ENCODE peak calls at places on chromosomes 5 and 9, in six cellular contexts. H is mesenchymal stem cell, T is mesendoderm, G is H9, N is neuronal stem cell, W is H1. B is an unnamed sample.

GRCh38 chr5:36691993-36692392 is 85.6 kb downstream of the SLC1A3 start:
- DNase-seq in H (no peak), T (no peak), G (no peak), N (no peak), W (no peak), B (peak; percentile 5)

GRCh38 chr9:130319300-130319699 is 53.7 kb downstream of the HMCN2 start:
- DNase-seq in H (no peak), T (no peak), G (no peak), N (no peak), W (no peak), B (no peak)

GRCh38 chr9:133703571-133704399 is 34.4 kb downstream of the SARDH start:
- DNase-seq in H (no peak), T (no peak), G (no peak), N (no peak), W (no peak), B (no peak)

GRCh38 chr5:101663543-101663942 is 632.5 kb downstream of the SLCO4C1 start:
- DNase-seq in H (no peak), T (no peak), G (no peak), N (no peak), W (no peak), B (no peak)

GRCh38 chr5:87156631-87157030 is 111.1 kb upstream of the RASA1 start:
- DNase-seq in H (no peak), T (no peak), G (no peak), N (no peak), W (no peak), B (no peak)

GRCh38 chr9:108168451-108168850 is 678.9 kb upstream of the KLF4 start:
- DNase-seq in H (peak; percentile 43), T (no peak), G (no peak), N (no peak), W (no peak), B (peak; percentile 35)

GRCh38 chr5:132260714-132261615 is 3.5 kb downstream of the PDLIM4 start:
- DNase-seq in H (peak; percentile 88), T (no peak), G (peak; percentile 25), N (no peak), W (no peak), B (peak; percentile 96)

GRCh38 chr9:13278023-13278367 is 1.5 kb downstream of the MPDZ start:
- DNase-seq in H (peak; percentile 84), T (peak; percentile 77), G (no peak), N (no peak), W (no peak), B (peak; percentile 67)

GRCh38 chr9:115964710-115965347 is 188.8 kb upstream of the PAPPA start:
- DNase-seq in H (peak; percentile 66), T (no peak), G (no peak), N (no peak), W (no peak), B (no peak)

GRCh38 chr5:141521244-141521781 is 32.4 kb downstream of the PCDHGC5 start:
- DNase-seq in H (peak; percentile 99), T (peak; percentile 79), G (no peak), N (peak; percentile 83), W (no peak), B (peak; percentile 100)

GRCh38 chr5:59711316-59711715 is 182.2 kb downstream of the PDE4D start:
- DNase-seq in H (peak; percentile 22), T (no peak), G (no peak), N (no peak), W (no peak), B (no peak)

GRCh38 chr5:124179788-124180187 is 566.7 kb downstream of the ZNF608 start:
- DNase-seq in H (no peak), T (no peak), G (no peak), N (no peak), W (no peak), B (no peak)

GRCh38 chr9:109456811-109457210 is 41.3 kb downstream of the PTPN3 start:
- DNase-seq in H (no peak), T (no peak), G (no peak), N (no peak), W (no peak), B (no peak)

GRCh38 chr9:7977586-7977985 is 178.0 kb upstream of the DMAC1 start:
- DNase-seq in H (no peak), T (peak; percentile 62), G (no peak), N (no peak), W (no peak), B (no peak)

GRCh38 chr5:146507428-146507827 is 8.6 kb downstream of the GPR151 start:
- DNase-seq in H (no peak), T (no peak), G (no peak), N (no peak), W (no peak), B (no peak)

GRCh38 chr9:27784999-27785713 is 211.9 kb upstream of the C9orf72 start:
- DNase-seq in H (peak; percentile 8), T (no peak), G (no peak), N (no peak), W (no peak), B (no peak)

GRCh38 chr9:137295313-137296213 is 6.5 kb downstream of the NRARP start:
- DNase-seq in H (no peak), T (no peak), G (peak; percentile 66), N (peak; percentile 62), W (no peak), B (no peak)

GRCh38 chr5:102600964-102601363 is 102.2 kb upstream of the SLCO6A1 start:
- DNase-seq in H (peak; percentile 26), T (no peak), G (no peak), N (no peak), W (no peak), B (peak; percentile 13)

GRCh38 chr5:107997338-107997979 is 326.7 kb upstream of the EFNA5 start:
- DNase-seq in H (peak; percentile 20), T (peak; percentile 36), G (no peak), N (no peak), W (no peak), B (peak; percentile 59)

GRCh38 chr5:126927424-126927823 is 102.9 kb downstream of the MARCHF3 start:
- DNase-seq in H (no peak), T (no peak), G (no peak), N (no peak), W (no peak), B (no peak)

GRCh38 chr9:109779711-109780452 is at the start of gene PALM2AKAP2:
- DNase-seq in H (peak; percentile 79), T (peak; percentile 81), G (peak; percentile 68), N (peak; percentile 74), W (no peak), B (peak; percentile 68)

GRCh38 chr5:112142769-112143270 is 276.3 kb downstream of the EPB41L4A start:
- DNase-seq in H (no peak), T (no peak), G (no peak), N (no peak), W (no peak), B (peak; percentile 66)

GRCh38 chr5:125295405-125295872 is 549.0 kb upstream of the ZNF608 start:
- DNase-seq in H (peak; percentile 23), T (no peak), G (no peak), N (no peak), W (no peak), B (peak; percentile 52)

DNA sequence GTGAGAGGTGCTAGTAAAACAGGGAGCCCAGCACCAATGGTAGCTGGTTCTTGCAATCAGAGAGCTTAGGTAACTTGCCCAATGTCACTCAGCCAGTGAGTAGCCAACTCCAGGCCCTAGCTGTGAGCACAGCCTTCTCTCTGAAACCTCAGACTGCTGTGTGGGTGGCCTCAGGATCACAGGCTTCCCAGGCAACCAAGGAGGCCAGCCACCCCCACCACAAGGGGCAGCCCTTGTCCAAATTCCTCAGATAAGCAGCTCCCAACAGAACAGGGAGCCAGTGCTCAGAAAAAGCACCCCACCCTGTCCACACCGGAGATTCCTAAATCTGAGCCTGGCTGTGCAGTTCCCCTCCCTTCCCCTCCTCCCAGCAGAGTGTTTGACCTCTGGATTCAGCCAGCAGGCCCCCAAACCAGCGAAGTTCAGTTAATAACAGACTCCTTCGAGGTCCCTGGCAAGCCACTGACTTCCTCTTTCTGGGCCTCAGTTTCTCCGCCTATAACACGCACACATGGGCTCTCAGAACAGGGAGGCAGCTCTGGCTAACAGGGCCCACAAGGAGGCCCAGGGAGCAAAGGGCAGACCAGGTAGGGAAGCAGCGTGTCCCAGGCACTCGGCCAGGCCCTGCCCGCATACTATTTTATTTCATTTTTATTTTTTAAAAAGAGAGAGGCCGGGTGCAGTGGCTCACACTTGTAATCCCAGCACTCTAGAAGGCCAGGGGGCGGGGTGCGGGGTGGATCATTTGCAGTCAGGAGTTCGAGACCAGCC is 2.7 kb downstream of the EEIG1 start:
- DNase-seq in H (peak; percentile 82), T (peak; percentile 86), G (no peak), N (no peak), W (no peak), B (peak; percentile 80)
- H3K4ac ChIP-seq in H (peak overlapping the region; percentile 10), T (peak overlapping the region; percentile 37), G (no peak overlapping the region), N (no peak overlapping the region), W (no peak overlapping the region), B (peak overlapping the region; percentile 59)

GRCh38 chr5:139470821-139471300 is at the start of gene SMIM33:
- DNase-seq in H (no peak), T (no peak), G (no peak), N (no peak), W (no peak), B (no peak)
- H2BK15ac ChIP-seq in H (no peak within 1 kb of the TSS), T (no peak within 1 kb of the TSS), G (no peak within 1 kb of the TSS), N (peak within 1 kb of the TSS; percentile 97), W (peak within 1 kb of the TSS; percentile 97), B (no peak within 1 kb of the TSS)

DNA sequence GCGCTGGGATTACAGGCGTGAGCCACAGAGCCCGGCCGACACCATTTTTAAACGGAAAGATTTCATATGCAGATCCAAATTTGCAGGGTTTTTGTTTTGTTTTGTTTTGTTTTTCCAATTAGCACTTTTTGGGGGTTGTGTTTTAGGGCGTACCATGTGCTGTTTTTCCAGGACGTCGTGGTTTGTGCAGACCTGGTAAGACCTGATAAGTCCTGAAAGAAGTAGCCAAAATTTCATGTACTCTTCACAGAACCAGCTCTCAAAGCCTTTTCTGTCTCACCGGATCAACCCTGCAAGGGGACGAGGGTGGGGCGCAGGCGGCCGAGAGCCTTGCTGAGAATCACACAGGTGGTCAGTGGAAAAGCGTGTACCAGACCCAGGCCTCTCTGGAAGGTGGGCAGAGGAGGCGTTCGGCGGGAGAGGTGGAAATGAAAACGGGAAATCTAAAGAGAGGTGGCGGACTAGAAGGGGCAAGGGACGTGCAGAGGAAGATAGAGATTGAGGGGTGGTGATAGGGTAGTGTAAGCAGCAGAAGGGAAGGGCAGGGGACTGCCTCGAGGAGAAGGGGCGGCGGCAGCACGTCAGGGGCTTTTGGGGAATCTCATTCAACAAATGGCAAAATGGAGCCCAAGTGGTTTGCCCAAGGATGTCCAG is 1.2 kb upstream of the FAF2 start:
- DNase-seq in H (no peak), T (peak; percentile 17), G (peak; percentile 43), N (peak; percentile 2), W (no peak), B (no peak)
- H3K4ac ChIP-seq in H (peak overlapping the region; percentile 77), T (no peak overlapping the region), G (no peak overlapping the region), N (no peak overlapping the region), W (peak overlapping the region; percentile 57), B (peak overlapping the region; percentile 91)

DNA sequence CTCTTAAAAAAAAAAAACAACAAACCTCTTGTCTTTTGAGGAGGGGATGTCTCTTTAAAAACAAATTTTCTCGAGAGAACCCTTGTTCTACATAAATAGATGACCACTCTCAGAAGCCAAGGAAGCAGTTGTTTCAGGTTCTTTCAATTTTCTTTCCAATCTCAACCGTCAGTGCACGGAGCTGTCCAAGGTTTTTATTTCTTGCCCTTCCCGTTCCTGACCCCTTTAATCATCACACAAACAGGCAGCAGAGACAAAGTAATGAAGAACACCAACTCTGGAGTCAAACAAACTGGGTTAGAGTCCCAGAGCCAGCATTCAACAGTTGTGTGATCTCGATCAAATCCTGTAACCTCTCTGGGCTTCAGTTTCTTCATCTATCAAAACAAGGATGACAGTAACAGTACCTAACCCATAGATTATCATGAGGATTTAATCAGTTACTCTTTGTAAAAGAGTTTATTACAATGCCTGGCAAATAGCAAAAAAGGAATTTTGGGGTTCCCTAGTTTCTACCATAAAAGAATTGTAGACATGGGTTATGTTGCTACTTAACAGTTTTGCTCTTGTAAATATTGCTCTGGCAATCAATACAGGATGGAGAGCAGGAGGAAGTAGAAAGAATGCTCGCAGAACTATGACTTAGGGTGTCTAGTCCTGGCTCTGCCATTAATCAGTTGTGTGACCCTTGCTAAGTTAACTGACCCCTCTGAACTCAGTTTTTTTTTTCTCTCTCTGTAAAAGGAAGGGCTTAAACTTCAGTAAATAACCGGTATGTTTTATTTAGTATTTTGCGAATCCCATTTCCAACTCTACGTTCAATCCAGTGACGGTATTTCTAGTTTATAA is 1.0 kb upstream of the NIM1K start:
- DNase-seq in H (peak; percentile 61), T (peak; percentile 40), G (no peak), N (peak; percentile 17), W (no peak), B (peak; percentile 51)
- H2BK15ac ChIP-seq in H (no peak overlapping the region), T (no peak overlapping the region), G (no peak overlapping the region), N (no peak overlapping the region), W (no peak overlapping the region), B (no peak overlapping the region)